ENCODE peak calls at places on chromosomes 4 and X, in nine cellular contexts. M, T, W, G, B, V, Q, A and D are unnamed samples.

GRCh38 chrX:145861818-145862217 is 44.2 kb downstream of the SLITRK2 start:
- DNase-seq in W (no peak), A (no peak), B (no peak), M (no peak), T (no peak), Q (no peak), V (no peak), G (no peak), D (no peak)

GRCh38 chr4:74659576-74660411 is 134.5 kb downstream of the BTC start:
- DNase-seq in V (no peak), T (no peak), A (no peak), Q (peak; percentile 46), W (no peak), G (no peak), B (no peak), M (no peak), D (no peak)

GRCh38 chrX:37796805-37797204 is 16.9 kb downstream of the CYBB start:
- DNase-seq in Q (no peak), A (no peak), W (no peak), M (no peak), T (no peak), G (no peak), V (no peak), B (no peak), D (no peak)

GRCh38 chrX:136209016-136209738 is 42.0 kb downstream of the MAP7D3 start:
- DNase-seq in T (no peak), A (peak; percentile 84), M (no peak), Q (no peak), V (no peak), W (peak; percentile 57), G (peak; percentile 44), B (no peak), D (no peak)

GRCh38 chr4:142474398-142475087 is 371.6 kb downstream of the INPP4B start:
- DNase-seq in G (peak; percentile 38), T (no peak), Q (peak; percentile 22), M (no peak), B (no peak), V (no peak), A (no peak), W (no peak), D (no peak)

GRCh38 chrX:95156566-95156965 is 1482.6 kb downstream of the FAM133A start:
- DNase-seq in T (no peak), V (no peak), M (no peak), A (no peak), Q (no peak), B (no peak), G (no peak), W (no peak), D (no peak)

GRCh38 chr4:147582386-147583077 is 34.7 kb upstream of the TMEM184C start:
- DNase-seq in V (no peak), B (no peak), Q (no peak), M (no peak), T (no peak), A (no peak), W (no peak), G (no peak), D (no peak)

GRCh38 chr4:41260315-41260714 is 3.6 kb downstream of the UCHL1 start:
- DNase-seq in Q (no peak), W (no peak), T (no peak), G (no peak), B (no peak), V (no peak), A (no peak), M (no peak), D (no peak)

DNA sequence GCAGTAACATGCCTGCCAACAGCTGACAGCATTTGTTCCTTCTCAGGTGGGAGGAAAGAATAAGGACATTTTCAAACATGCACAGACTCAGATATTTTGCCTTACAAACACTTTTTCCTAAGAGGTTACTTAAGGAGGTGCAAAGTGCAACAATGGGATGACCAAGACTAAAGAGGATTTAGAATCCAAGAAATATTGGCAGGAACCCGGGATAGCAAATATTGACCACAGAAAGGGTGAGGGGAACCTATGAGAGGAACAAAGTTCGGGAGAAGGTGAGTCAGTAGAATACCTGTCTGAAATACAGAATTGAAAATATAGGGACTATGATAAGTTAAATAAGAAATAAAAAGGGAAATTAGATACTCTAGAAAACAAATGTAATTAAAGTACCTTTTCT is 321.9 kb upstream of the EMCN start:
- DNase-seq in Q (no peak), A (no peak), T (no peak), V (no peak), B (no peak), G (no peak), W (no peak), M (no peak), D (no peak)
- TF ChIP-seq POLR2AphosphoS5 in Q (no peak), A (no peak), T (no peak), V (no peak), B (no peak), G (no peak), W (no peak), M (no peak), D (no peak)

DNA sequence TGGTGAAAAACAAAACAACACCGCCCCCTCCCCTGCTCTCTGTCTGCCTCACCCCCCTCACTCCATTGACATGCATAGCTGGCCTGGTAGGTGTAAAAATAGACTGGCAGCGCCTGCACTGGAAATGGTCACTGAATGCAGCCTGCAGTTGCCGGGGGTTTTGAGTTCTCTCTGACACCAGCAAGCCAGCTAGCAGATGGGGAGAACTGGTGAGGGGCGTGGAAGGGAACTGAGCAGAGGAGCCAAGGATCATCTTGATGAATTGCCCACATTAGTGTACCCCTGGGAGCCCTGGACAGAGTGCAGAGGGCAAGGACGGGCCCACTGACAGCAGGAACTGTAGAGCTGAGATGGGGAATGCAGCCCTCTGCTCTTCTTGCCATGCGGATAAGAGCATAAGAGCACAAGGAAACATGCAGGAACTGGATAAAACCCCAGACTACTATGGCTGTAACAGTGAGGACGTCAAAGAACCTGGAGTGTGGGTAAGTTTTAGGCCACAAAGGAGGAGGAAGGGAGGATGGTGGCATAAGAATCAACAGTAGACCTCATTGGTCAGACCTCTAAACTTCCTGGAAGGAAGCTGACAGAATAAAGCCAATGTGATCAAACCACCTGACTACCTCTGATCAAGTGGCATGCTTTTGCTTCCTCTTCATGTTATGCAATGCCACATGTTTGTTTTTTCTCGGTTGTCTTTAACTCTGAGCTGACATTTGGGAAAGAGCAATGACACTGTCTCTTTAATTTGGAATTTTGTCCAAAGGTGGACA is 96.3 kb downstream of the ANK2 start:
- DNase-seq in Q (no peak), A (no peak), B (no peak), V (no peak), G (no peak), W (peak; percentile 77), T (no peak), M (no peak), D (no peak)
- TF ChIP-seq POLR2AphosphoS5 in Q (no peak), A (no peak), B (no peak), V (no peak), G (no peak), W (no peak), T (no peak), M (no peak), D (no peak)

DNA sequence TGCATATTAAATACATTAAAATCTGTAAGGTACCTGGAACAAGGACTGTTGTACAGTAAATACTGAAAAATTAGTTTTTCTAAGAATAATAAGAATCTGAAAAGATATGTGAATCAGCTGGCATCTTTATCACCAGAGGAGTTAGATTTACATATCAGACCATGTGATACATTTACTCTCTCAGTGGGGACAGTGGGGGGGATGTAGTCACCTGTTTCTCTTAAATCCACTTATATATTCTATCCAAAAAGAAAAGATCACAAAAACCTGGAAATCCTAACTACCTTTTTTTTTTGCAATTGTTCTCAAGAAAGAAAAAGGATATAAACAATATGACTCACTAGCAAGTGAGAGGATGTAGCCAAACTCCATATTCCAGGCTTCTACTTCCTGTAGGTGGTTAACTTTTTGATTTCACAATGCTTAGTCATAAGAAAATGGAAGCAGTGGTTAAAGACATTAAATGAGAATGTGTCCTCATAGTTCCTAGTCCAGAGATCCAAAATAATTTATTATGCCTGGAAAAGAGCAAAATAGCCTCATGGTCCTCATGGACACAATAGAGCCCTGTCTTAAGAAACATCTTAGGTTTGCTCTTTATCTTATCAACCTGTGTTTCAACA is 22.5 kb upstream of the MYOZ2 start:
- DNase-seq in G (no peak), T (no peak), W (no peak), V (no peak), Q (no peak), B (no peak), M (no peak), A (no peak), D (no peak)
- TF ChIP-seq POLR2AphosphoS5 in G (peak; percentile 73), T (no peak), W (no peak), V (no peak), Q (no peak), B (no peak), M (no peak), A (no peak), D (no peak)

GRCh38 chr4:118850813-118851173 is 14.9 kb upstream of the SEC24D start:
- DNase-seq in B (no peak), T (no peak), M (no peak), V (no peak), Q (no peak), W (no peak), G (no peak), A (no peak), D (no peak)

GRCh38 chr4:118848242-118848641 is 12.3 kb upstream of the SEC24D start:
- DNase-seq in B (no peak), A (no peak), T (no peak), W (no peak), M (no peak), V (no peak), G (no peak), Q (no peak), D (no peak)

GRCh38 chr4:118848901-118849300 is 13.0 kb upstream of the SEC24D start:
- DNase-seq in T (no peak), W (no peak), B (no peak), Q (no peak), V (no peak), M (no peak), G (no peak), A (no peak), D (no peak)

GRCh38 chr4:118846981-118847380 is 11.1 kb upstream of the SEC24D start:
- DNase-seq in W (no peak), Q (no peak), A (no peak), G (no peak), V (no peak), M (no peak), B (no peak), T (no peak), D (no peak)

DNA sequence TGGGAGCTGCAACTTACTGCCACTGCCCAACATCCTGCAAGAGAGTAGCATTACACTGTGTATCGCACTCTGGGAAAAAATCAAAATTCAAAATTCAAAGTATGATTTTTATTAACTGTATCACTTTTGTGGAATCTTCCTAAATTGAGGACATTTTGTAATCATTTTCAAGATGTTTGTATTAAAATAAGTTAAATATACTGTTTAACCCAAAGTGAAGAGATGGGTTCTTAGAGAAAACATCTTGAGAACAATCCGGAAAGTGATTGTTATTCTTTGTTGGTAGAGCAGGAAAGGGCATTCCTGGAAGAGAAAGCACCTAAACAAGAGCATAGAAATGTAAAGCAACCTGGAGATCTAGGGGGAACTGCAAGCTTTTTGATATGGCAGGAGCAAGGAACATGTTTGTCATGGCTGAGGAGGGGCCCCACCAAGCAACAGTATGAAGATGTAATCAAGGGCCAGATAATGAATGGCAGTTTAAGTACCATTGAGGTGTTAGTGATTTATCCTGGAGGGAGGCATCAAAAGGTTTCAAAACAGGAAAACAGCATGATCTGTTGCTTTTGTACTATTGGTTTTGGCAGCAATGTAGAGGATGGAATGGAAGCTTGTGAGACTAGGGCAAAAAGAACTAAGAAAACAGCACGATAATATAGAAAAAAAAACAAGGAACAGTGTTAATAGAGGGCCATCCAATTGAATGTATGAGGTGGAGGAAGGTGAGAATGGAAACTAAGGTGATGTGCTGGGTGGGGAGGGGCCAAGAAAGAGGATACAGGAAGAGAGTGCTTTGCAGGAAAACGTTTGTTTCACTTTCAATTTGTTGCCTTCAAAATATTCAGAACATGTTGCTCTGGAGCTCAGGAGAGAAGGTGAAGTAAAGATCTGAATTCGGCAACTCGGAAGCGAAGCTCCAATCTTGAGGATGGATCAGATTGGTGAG is 14.2 kb upstream of the SEC24D start:
- DNase-seq in V (no peak), T (no peak), Q (no peak), B (no peak), G (no peak), M (no peak), W (peak; percentile 91), A (no peak), D (no peak)
- TF ChIP-seq POLR2AphosphoS5 in V (no peak), T (no peak), Q (no peak), B (no peak), G (no peak), M (peak; percentile 56), W (no peak), A (no peak), D (no peak)